ENCODE peak calls at places on chromosomes 6 and 20, in five cellular contexts. One of them, this sample, is unnamed.

GRCh38 chr6:43246301-43247114 is 3.2 kb downstream of the TTBK1 start:
- DNase-seq in amygdala: peak
- DNase-seq in activated CD8-positive, alpha-beta memory T cell treated with anti-CD3 and anti-CD28 coated beads, Interleukin-2, amount 50 U/mL, for 4 hours: no peak
- DNase-seq in cardiac fibroblast: no peak
- DNase-seq in left cardiac atrium: peak
- DNase-seq in this sample: no peak

GRCh38 chr6:40413231-40413755 is 173.9 kb downstream of the LRFN2 start:
- DNase-seq in amygdala: no peak
- DNase-seq in activated CD8-positive, alpha-beta memory T cell treated with anti-CD3 and anti-CD28 coated beads, Interleukin-2, amount 50 U/mL, for 4 hours: no peak
- DNase-seq in cardiac fibroblast: no peak
- DNase-seq in left cardiac atrium: no peak
- DNase-seq in this sample: no peak

GRCh38 chr6:149031545-149032317 is 284.9 kb downstream of the UST start:
- DNase-seq in amygdala: no peak
- DNase-seq in activated CD8-positive, alpha-beta memory T cell treated with anti-CD3 and anti-CD28 coated beads, Interleukin-2, amount 50 U/mL, for 4 hours: peak
- DNase-seq in cardiac fibroblast: peak
- DNase-seq in left cardiac atrium: no peak
- DNase-seq in this sample: no peak

GRCh38 chr6:13767121-13767794 is 47.1 kb downstream of the MCUR1 start:
- DNase-seq in amygdala: peak
- DNase-seq in activated CD8-positive, alpha-beta memory T cell treated with anti-CD3 and anti-CD28 coated beads, Interleukin-2, amount 50 U/mL, for 4 hours: peak
- DNase-seq in cardiac fibroblast: peak
- DNase-seq in left cardiac atrium: peak
- DNase-seq in this sample: peak

GRCh38 chr6:124028117-124028516 is 224.5 kb downstream of the NKAIN2 start:
- DNase-seq in amygdala: no peak
- DNase-seq in activated CD8-positive, alpha-beta memory T cell treated with anti-CD3 and anti-CD28 coated beads, Interleukin-2, amount 50 U/mL, for 4 hours: no peak
- DNase-seq in cardiac fibroblast: no peak
- DNase-seq in left cardiac atrium: no peak
- DNase-seq in this sample: no peak

GRCh38 chr20:15375836-15376235 is 1038.4 kb upstream of the FLRT3 start:
- DNase-seq in amygdala: no peak
- DNase-seq in activated CD8-positive, alpha-beta memory T cell treated with anti-CD3 and anti-CD28 coated beads, Interleukin-2, amount 50 U/mL, for 4 hours: no peak
- DNase-seq in cardiac fibroblast: no peak
- DNase-seq in left cardiac atrium: no peak
- DNase-seq in this sample: no peak

GRCh38 chr6:142570221-142570671 is 268.4 kb downstream of the ADGRG6 start:
- DNase-seq in amygdala: no peak
- DNase-seq in activated CD8-positive, alpha-beta memory T cell treated with anti-CD3 and anti-CD28 coated beads, Interleukin-2, amount 50 U/mL, for 4 hours: no peak
- DNase-seq in cardiac fibroblast: peak
- DNase-seq in left cardiac atrium: no peak
- DNase-seq in this sample: no peak

GRCh38 chr6:89286516-89286915 is 28.6 kb downstream of the GABRR2 start:
- DNase-seq in amygdala: no peak
- DNase-seq in activated CD8-positive, alpha-beta memory T cell treated with anti-CD3 and anti-CD28 coated beads, Interleukin-2, amount 50 U/mL, for 4 hours: no peak
- DNase-seq in cardiac fibroblast: no peak
- DNase-seq in left cardiac atrium: no peak
- DNase-seq in this sample: no peak

GRCh38 chr20:4814696-4815252 is 93.1 kb downstream of the PRND start:
- DNase-seq in amygdala: no peak
- DNase-seq in activated CD8-positive, alpha-beta memory T cell treated with anti-CD3 and anti-CD28 coated beads, Interleukin-2, amount 50 U/mL, for 4 hours: peak
- DNase-seq in cardiac fibroblast: no peak
- DNase-seq in left cardiac atrium: peak
- DNase-seq in this sample: no peak

GRCh38 chr20:25146976-25147375 is 48.5 kb upstream of the ENTPD6 start:
- DNase-seq in amygdala: no peak
- DNase-seq in activated CD8-positive, alpha-beta memory T cell treated with anti-CD3 and anti-CD28 coated beads, Interleukin-2, amount 50 U/mL, for 4 hours: no peak
- DNase-seq in cardiac fibroblast: no peak
- DNase-seq in left cardiac atrium: no peak
- DNase-seq in this sample: no peak

GRCh38 chr20:57567471-57568079 is 6.7 kb downstream of the PCK1 start:
- DNase-seq in amygdala: no peak
- DNase-seq in activated CD8-positive, alpha-beta memory T cell treated with anti-CD3 and anti-CD28 coated beads, Interleukin-2, amount 50 U/mL, for 4 hours: no peak
- DNase-seq in cardiac fibroblast: no peak
- DNase-seq in left cardiac atrium: no peak
- DNase-seq in this sample: no peak

GRCh38 chr6:93295631-93296030 is 123.7 kb downstream of the EPHA7 start:
- DNase-seq in amygdala: no peak
- DNase-seq in activated CD8-positive, alpha-beta memory T cell treated with anti-CD3 and anti-CD28 coated beads, Interleukin-2, amount 50 U/mL, for 4 hours: no peak
- DNase-seq in cardiac fibroblast: no peak
- DNase-seq in left cardiac atrium: no peak
- DNase-seq in this sample: no peak

GRCh38 chr6:169155481-169155880 is 98.2 kb downstream of the THBS2 start:
- DNase-seq in amygdala: no peak
- DNase-seq in activated CD8-positive, alpha-beta memory T cell treated with anti-CD3 and anti-CD28 coated beads, Interleukin-2, amount 50 U/mL, for 4 hours: no peak
- DNase-seq in cardiac fibroblast: no peak
- DNase-seq in left cardiac atrium: no peak
- DNase-seq in this sample: peak